ENCODE peak calls at places on chromosomes 12 and 14, in eight cellular contexts. U is HL-60, B is hepatocyte, V is thyroid gland, I is WERI-Rb-1, Q is suprapubic skin, P is SK-N-SH, S is A549. L is an unnamed sample.

GRCh38 chr12:645563-646071 is 17.6 kb downstream of the NINJ2 start:
- DNase-seq in U (no peak), B (no peak), V (peak; percentile 75), I (no peak), Q (no peak), P (no peak), S (no peak), L (no peak)

GRCh38 chr12:32115404-32116104 is 8.9 kb downstream of the BICD1 start:
- DNase-seq in U (peak; percentile 62), B (peak; percentile 59), V (peak; percentile 81), I (no peak), Q (peak; percentile 87), P (peak; percentile 64), S (peak; percentile 89), L (peak; percentile 92)

GRCh38 chr14:89540830-89541470 is 123.9 kb upstream of the FOXN3 start:
- DNase-seq in U (no peak), B (no peak), V (no peak), I (no peak), Q (no peak), P (no peak), S (no peak), L (no peak)

GRCh38 chr12:21764950-21765349 is 9.6 kb downstream of the KCNJ8 start:
- DNase-seq in U (no peak), B (no peak), V (no peak), I (no peak), Q (no peak), P (peak; percentile 41), S (no peak), L (no peak)

GRCh38 chr14:93301821-93302447 is 30.9 kb downstream of the BTBD7 start:
- DNase-seq in U (no peak), B (peak; percentile 51), V (no peak), I (no peak), Q (no peak), P (no peak), S (no peak), L (no peak)

GRCh38 chr12:118213452-118213851 is 77.5 kb downstream of the PEBP1 start:
- DNase-seq in U (no peak), B (no peak), V (no peak), I (no peak), Q (no peak), P (no peak), S (no peak), L (no peak)

GRCh38 chr14:77423423-77423822 is at the start of gene NOXRED1:
- DNase-seq in U (no peak), B (no peak), V (no peak), I (no peak), Q (no peak), P (no peak), S (no peak), L (no peak)

GRCh38 chr14:92945959-92946846 is 23.3 kb downstream of the CHGA start:
- DNase-seq in U (no peak), B (no peak), V (peak; percentile 21), I (no peak), Q (no peak), P (peak; percentile 62), S (peak; percentile 39), L (no peak)

GRCh38 chr14:46245281-46245680 is 406.3 kb downstream of the RPL10L start:
- DNase-seq in U (no peak), B (no peak), V (no peak), I (no peak), Q (no peak), P (no peak), S (no peak), L (no peak)

GRCh38 chr14:77989441-77989891 is 180.7 kb upstream of the NRXN3 start:
- DNase-seq in U (no peak), B (no peak), V (peak; percentile 40), I (peak; percentile 78), Q (no peak), P (no peak), S (no peak), L (no peak)

GRCh38 chr12:107372229-107372658 is 278.9 kb upstream of the CRY1 start:
- DNase-seq in U (no peak), B (no peak), V (no peak), I (no peak), Q (no peak), P (no peak), S (no peak), L (no peak)

GRCh38 chr12:49295087-49296001 is at the start of gene PRPH:
- DNase-seq in U (no peak), B (no peak), V (peak; percentile 70), I (no peak), Q (no peak), P (peak; percentile 40), S (no peak), L (no peak)

GRCh38 chr14:75860561-75861160 is 121.1 kb downstream of the TGFB3 start:
- DNase-seq in U (no peak), B (no peak), V (no peak), I (no peak), Q (no peak), P (no peak), S (no peak), L (no peak)
- TF ChIP-seq CTCF in U (no peak), B (peak; percentile 18), V (no peak), I (no peak), Q (no peak), P (no peak), S (no peak), L (no peak)

DNA sequence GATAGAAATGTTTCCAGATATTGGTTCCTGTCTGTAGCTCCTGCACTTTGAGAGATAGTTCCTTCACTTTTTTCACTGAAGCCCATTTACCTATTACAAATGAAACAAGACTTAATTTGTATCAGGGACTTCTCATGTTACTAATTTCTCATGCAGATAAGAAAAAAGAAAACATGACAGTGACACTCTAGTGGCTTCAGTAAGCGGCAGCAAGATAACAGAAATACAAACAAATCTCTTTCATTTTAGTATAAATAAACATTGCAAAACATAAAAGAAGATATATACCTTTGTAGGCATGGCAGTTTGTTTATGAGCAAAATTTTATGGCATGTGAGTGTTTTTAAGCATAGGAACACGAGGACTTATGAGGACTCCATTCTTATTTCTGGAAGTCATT is 310.3 kb upstream of the RGS6 start:
- DNase-seq in U (no peak), B (no peak), V (no peak), I (no peak), Q (no peak), P (no peak), S (no peak), L (no peak)
- H3K27ac ChIP-seq in U (no peak overlapping the region), B (no peak overlapping the region), V (no peak overlapping the region), I (no peak overlapping the region), Q (no peak overlapping the region), P (peak overlapping the region; percentile 70), S (no peak overlapping the region), L (no peak overlapping the region)

GRCh38 chr12:41459815-41460214 is 271.7 kb downstream of the PDZRN4 start:
- DNase-seq in U (no peak), B (no peak), V (no peak), I (no peak), Q (no peak), P (no peak), S (no peak), L (no peak)
- H3K4me3 ChIP-seq in U (no peak overlapping the region), B (no peak overlapping the region), V (no peak overlapping the region), I (no peak overlapping the region), Q (no peak overlapping the region), P (no peak overlapping the region), S (no peak overlapping the region), L (no peak overlapping the region)

GRCh38 chr12:26823391-26823790 is 9.6 kb downstream of the ITPR2 start:
- DNase-seq in U (no peak), B (no peak), V (no peak), I (no peak), Q (no peak), P (no peak), S (no peak), L (no peak)
- TF ChIP-seq CTCF in U (no peak), B (no peak), V (no peak), I (no peak), Q (no peak), P (no peak), S (no peak), L (no peak)